ENCODE peak calls at places on chromosomes 3 and 15, in four cellular contexts. T is left ventricle myocardium inferior, W is body of pancreas, E is ovary. U is an unnamed sample. For H3K27me3, the result is how much of the 10 kb centered on the place peaks cover.

GRCh38 chr3:137642305-137642704 is 121.8 kb upstream of the SOX14 start:
- DNase-seq in T (no peak), W (no peak), E (no peak), U (no peak)

GRCh38 chr3:111541911-111542483 is at the start of gene CD96:
- DNase-seq in T (no peak), W (peak), E (no peak), U (no peak)

GRCh38 chr3:194936091-194936490 is 250.4 kb downstream of the FAM43A start:
- DNase-seq in T (no peak), W (no peak), E (no peak), U (no peak)

GRCh38 chr3:170421758-170422157 is 3.1 kb downstream of the CLDN11 start:
- DNase-seq in T (no peak), W (no peak), E (no peak), U (no peak)

GRCh38 chr15:67300266-67300914 is 45.8 kb downstream of the IQCH start:
- DNase-seq in T (no peak), W (no peak), E (no peak), U (no peak)

GRCh38 chr3:30933478-30934207 is 39.2 kb upstream of the GADL1 start:
- DNase-seq in T (no peak), W (no peak), E (no peak), U (peak)

GRCh38 chr15:69847625-69848024 is 250.1 kb downstream of the TLE3 start:
- DNase-seq in T (no peak), W (no peak), E (no peak), U (no peak)

GRCh38 chr15:80709542-80709941 is 14.4 kb downstream of the ABHD17C start:
- DNase-seq in T (no peak), W (peak), E (no peak), U (no peak)

GRCh38 chr15:90213818-90214204 is 12.7 kb downstream of the SEMA4B start:
- DNase-seq in T (no peak), W (peak), E (no peak), U (no peak)

GRCh38 chr3:70990723-70991122 is 592.8 kb downstream of the FOXP1 start:
- DNase-seq in T (no peak), W (no peak), E (no peak), U (no peak)

GRCh38 chr3:114035146-114035545 is 21.2 kb downstream of the CCDC191 start:
- DNase-seq in T (no peak), W (no peak), E (no peak), U (no peak)

GRCh38 chr3:144039661-144040060 is 68.0 kb downstream of the DIPK2A start:
- DNase-seq in T (no peak), W (no peak), E (no peak), U (no peak)

GRCh38 chr3:155745795-155746550 is 1.1 kb upstream of the PLCH1 start:
- DNase-seq in T (no peak), W (peak), E (no peak), U (no peak)

GRCh38 chr3:19232566-19232965 is 84.3 kb downstream of the KCNH8 start:
- DNase-seq in T (no peak), W (no peak), E (no peak), U (no peak)

GRCh38 chr3:194104041-194104751 is 31.8 kb upstream of the HES1 start:
- DNase-seq in T (no peak), W (no peak), E (no peak), U (peak)

GRCh38 chr3:57130426-57131209 is 34.5 kb downstream of the IL17RD start:
- DNase-seq in T (peak), W (no peak), E (peak), U (no peak)
- H3K27me3 ChIP-seq in T (under half), W (under half), E (under half), U (under half)

DNA sequence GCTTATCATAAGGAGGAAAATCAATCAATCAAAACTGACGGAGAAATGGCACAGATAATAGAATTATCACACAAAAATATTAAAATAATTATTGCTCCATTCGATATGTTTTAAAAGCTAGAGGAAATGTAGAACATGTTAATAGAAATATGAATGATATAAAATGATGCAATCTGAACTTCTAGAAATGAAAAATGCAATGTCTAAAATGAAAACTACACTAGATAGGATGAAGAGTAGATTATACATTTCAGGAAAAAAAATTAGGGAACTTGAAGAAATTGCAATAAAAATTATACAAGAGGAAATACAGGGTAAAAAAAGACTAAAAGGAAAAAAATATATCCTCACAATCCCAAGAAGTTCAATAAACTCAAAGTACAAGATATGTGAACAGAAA is 80.2 kb upstream of the TP63 start:
- DNase-seq in T (no peak), W (no peak), E (no peak), U (no peak)
- H3K27me3 ChIP-seq in T (under half), W (under half), E (under half), U (under half)

GRCh38 chr3:63308072-63308471 is 30.0 kb downstream of the SYNPR start:
- DNase-seq in T (no peak), W (no peak), E (no peak), U (no peak)

GRCh38 chr3:63304421-63304820 is 26.3 kb downstream of the SYNPR start:
- DNase-seq in T (no peak), W (no peak), E (no peak), U (no peak)

DNA sequence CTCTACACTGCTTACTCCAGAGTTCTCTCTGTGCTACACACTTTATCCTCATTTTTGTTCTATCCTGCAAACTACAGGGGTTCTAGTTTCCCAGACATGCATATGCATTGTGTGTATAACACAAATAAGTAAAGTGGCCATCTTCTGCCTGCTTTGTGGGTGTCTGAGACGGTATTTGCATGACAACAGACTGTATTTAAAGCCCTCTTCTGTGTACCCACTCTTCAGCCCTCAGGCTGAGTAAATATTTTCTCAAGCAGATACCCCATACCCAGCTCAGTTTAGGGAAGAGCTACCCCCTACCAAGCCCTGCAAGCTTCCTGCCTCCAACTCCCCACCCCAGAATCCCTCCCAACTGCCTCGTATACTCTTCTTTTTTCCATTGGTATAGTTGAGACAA is 31.7 kb downstream of the SYNPR start:
- DNase-seq in T (no peak), W (no peak), E (no peak), U (no peak)
- H3K27me3 ChIP-seq in T (under half), W (under half), E (under half), U (under half)

GRCh38 chr3:136018876-136019275 is 53.3 kb downstream of the PPP2R3A start:
- DNase-seq in T (no peak), W (no peak), E (no peak), U (no peak)

GRCh38 chr3:136021798-136022197 is 56.3 kb downstream of the PPP2R3A start:
- DNase-seq in T (no peak), W (no peak), E (no peak), U (no peak)

GRCh38 chr3:136023264-136023978 is 57.9 kb downstream of the PPP2R3A start:
- DNase-seq in T (no peak), W (no peak), E (no peak), U (no peak)

GRCh38 chr3:136022518-136023263 is 57.2 kb downstream of the PPP2R3A start:
- DNase-seq in T (no peak), W (no peak), E (no peak), U (no peak)
- H3K27me3 ChIP-seq in T (under half), W (under half), E (under half), U (under half)

U was measured in MM.1S.